ENCODE peak calls at places on chromosomes 3 and 15, in six cellular contexts. G, B, Z, U, Y and P are unnamed samples.

GRCh38 chr3:187743195-187744141 is 1.8 kb downstream of the BCL6 start:
- DNase-seq in G (peak), B (peak), Z (peak), U (peak), Y (peak), P (no peak)

GRCh38 chr3:127064391-127065137 is 81.6 kb downstream of the PLXNA1 start:
- DNase-seq in G (no peak), B (peak), Z (no peak), U (peak), Y (peak), P (peak)

GRCh38 chr3:1752205-1752604 is 346.5 kb upstream of the CNTN4 start:
- DNase-seq in G (no peak), B (no peak), Z (no peak), U (peak), Y (no peak), P (no peak)

GRCh38 chr3:13570391-13571194 is 21.7 kb downstream of the FBLN2 start:
- DNase-seq in G (no peak), B (no peak), Z (no peak), U (no peak), Y (no peak), P (peak)

GRCh38 chr15:85702321-85703230 is 92.1 kb downstream of the KLHL25 start:
- DNase-seq in G (no peak), B (no peak), Z (no peak), U (peak), Y (peak), P (no peak)

GRCh38 chr3:185935465-185936263 is 2.1 kb downstream of the TRA2B start:
- DNase-seq in G (no peak), B (no peak), Z (no peak), U (no peak), Y (no peak), P (no peak)

GRCh38 chr15:70411464-70411863 is 313.7 kb upstream of the TLE3 start:
- DNase-seq in G (no peak), B (no peak), Z (no peak), U (no peak), Y (no peak), P (no peak)

GRCh38 chr15:81176291-81176893 is 20.3 kb upstream of the IL16 start:
- DNase-seq in G (no peak), B (no peak), Z (no peak), U (no peak), Y (no peak), P (peak)

GRCh38 chr15:73716417-73716816 is 32.2 kb downstream of the CD276 start:
- DNase-seq in G (no peak), B (no peak), Z (no peak), U (no peak), Y (no peak), P (no peak)

GRCh38 chr15:63025460-63025859 is 17.1 kb upstream of the TPM1 start:
- DNase-seq in G (no peak), B (no peak), Z (no peak), U (peak), Y (no peak), P (peak)

GRCh38 chr3:178194547-178194946 is 341.7 kb upstream of the KCNMB2 start:
- DNase-seq in G (no peak), B (no peak), Z (no peak), U (no peak), Y (no peak), P (no peak)

GRCh38 chr15:90106522-90107117 is 4.4 kb upstream of the IDH2 start:
- DNase-seq in G (no peak), B (peak), Z (no peak), U (peak), Y (peak), P (peak)

GRCh38 chr3:147406255-147407023 is at the start of gene ZIC4:
- DNase-seq in G (no peak), B (no peak), Z (no peak), U (no peak), Y (peak), P (no peak)

GRCh38 chr15:96924570-96924969 is 594.1 kb downstream of the NR2F2 start:
- DNase-seq in G (no peak), B (no peak), Z (no peak), U (no peak), Y (no peak), P (no peak)

GRCh38 chr15:63244399-63244798 is 33.0 kb upstream of the APH1B start:
- DNase-seq in G (no peak), B (no peak), Z (no peak), U (no peak), Y (peak), P (no peak)

GRCh38 chr3:95789111-95789510 is 1025.3 kb upstream of the EPHA6 start:
- DNase-seq in G (no peak), B (no peak), Z (no peak), U (no peak), Y (no peak), P (no peak)

GRCh38 chr15:97893988-97894387 is 66.5 kb upstream of the ARRDC4 start:
- DNase-seq in G (no peak), B (no peak), Z (no peak), U (peak), Y (no peak), P (no peak)

GRCh38 chr3:151047636-151048035 is 37.8 kb upstream of the MED12L start:
- DNase-seq in G (no peak), B (peak), Z (no peak), U (no peak), Y (peak), P (peak)

GRCh38 chr3:3699816-3700633 is 99.2 kb upstream of the LRRN1 start:
- DNase-seq in G (no peak), B (no peak), Z (no peak), U (no peak), Y (peak), P (no peak)